ENCODE peak calls at places on chromosomes 6 and 20, in six cellular contexts. One of them, this sample, is unnamed.

GRCh38 chr20:38651562-38651961 is 50.0 kb downstream of the ARHGAP40 start:
- DNase-seq in stomach: no peak
- DNase-seq in tibial nerve: no peak
- DNase-seq in HCT116: no peak
- DNase-seq in ovary: no peak
- DNase-seq in heart left ventricle: no peak
- DNase-seq in this sample: no peak

GRCh38 chr6:133645000-133645619 is 243.8 kb upstream of the TCF21 start:
- DNase-seq in stomach: no peak
- DNase-seq in tibial nerve: no peak
- DNase-seq in HCT116: no peak
- DNase-seq in ovary: peak
- DNase-seq in heart left ventricle: no peak
- DNase-seq in this sample: no peak

GRCh38 chr6:159075506-159076100 is 30.8 kb upstream of the TAGAP start:
- DNase-seq in stomach: no peak
- DNase-seq in tibial nerve: peak
- DNase-seq in HCT116: no peak
- DNase-seq in ovary: no peak
- DNase-seq in heart left ventricle: peak
- DNase-seq in this sample: no peak

GRCh38 chr6:151399679-151400078 is 8.3 kb upstream of the ZBTB2 start:
- DNase-seq in stomach: no peak
- DNase-seq in tibial nerve: no peak
- DNase-seq in HCT116: no peak
- DNase-seq in ovary: no peak
- DNase-seq in heart left ventricle: no peak
- DNase-seq in this sample: no peak

GRCh38 chr20:11076434-11076833 is 402.6 kb upstream of the JAG1 start:
- DNase-seq in stomach: no peak
- DNase-seq in tibial nerve: no peak
- DNase-seq in HCT116: no peak
- DNase-seq in ovary: no peak
- DNase-seq in heart left ventricle: no peak
- DNase-seq in this sample: no peak

GRCh38 chr6:76774750-76775396 is 688.4 kb downstream of the HTR1B start:
- DNase-seq in stomach: peak
- DNase-seq in tibial nerve: no peak
- DNase-seq in HCT116: no peak
- DNase-seq in ovary: peak
- DNase-seq in heart left ventricle: peak
- DNase-seq in this sample: peak

GRCh38 chr6:124882580-124883393 is 79.5 kb upstream of the RNF217 start:
- DNase-seq in stomach: no peak
- DNase-seq in tibial nerve: no peak
- DNase-seq in HCT116: no peak
- DNase-seq in ovary: no peak
- DNase-seq in heart left ventricle: no peak
- DNase-seq in this sample: peak

GRCh38 chr6:23656257-23656731 is 469.7 kb upstream of the NRSN1 start:
- DNase-seq in stomach: no peak
- DNase-seq in tibial nerve: no peak
- DNase-seq in HCT116: no peak
- DNase-seq in ovary: no peak
- DNase-seq in heart left ventricle: no peak
- DNase-seq in this sample: no peak

GRCh38 chr6:130453230-130453629 is 87.4 kb downstream of the TMEM200A start:
- DNase-seq in stomach: no peak
- DNase-seq in tibial nerve: no peak
- DNase-seq in HCT116: no peak
- DNase-seq in ovary: no peak
- DNase-seq in heart left ventricle: no peak
- DNase-seq in this sample: no peak

GRCh38 chr6:35512740-35513139 is at the start of gene TULP1:
- DNase-seq in stomach: no peak
- DNase-seq in tibial nerve: no peak
- DNase-seq in HCT116: no peak
- DNase-seq in ovary: no peak
- DNase-seq in heart left ventricle: no peak
- DNase-seq in this sample: no peak
- H3K4me3 ChIP-seq in stomach: peak
- H3K4me3 ChIP-seq in tibial nerve: no peak
- H3K4me3 ChIP-seq in HCT116: no peak
- H3K4me3 ChIP-seq in ovary: peak
- H3K4me3 ChIP-seq in heart left ventricle: peak
- H3K4me3 ChIP-seq in this sample: no peak

GRCh38 chr6:33142501-33142900 is 49.8 kb downstream of the COL11A2 start:
- DNase-seq in stomach: no peak
- DNase-seq in tibial nerve: no peak
- DNase-seq in HCT116: no peak
- DNase-seq in ovary: no peak
- DNase-seq in heart left ventricle: no peak
- DNase-seq in this sample: no peak
- H3K27ac ChIP-seq in stomach: no peak
- H3K27ac ChIP-seq in tibial nerve: no peak
- H3K27ac ChIP-seq in HCT116: no peak
- H3K27ac ChIP-seq in ovary: no peak
- H3K27ac ChIP-seq in heart left ventricle: no peak
- H3K27ac ChIP-seq in this sample: no peak

DNA sequence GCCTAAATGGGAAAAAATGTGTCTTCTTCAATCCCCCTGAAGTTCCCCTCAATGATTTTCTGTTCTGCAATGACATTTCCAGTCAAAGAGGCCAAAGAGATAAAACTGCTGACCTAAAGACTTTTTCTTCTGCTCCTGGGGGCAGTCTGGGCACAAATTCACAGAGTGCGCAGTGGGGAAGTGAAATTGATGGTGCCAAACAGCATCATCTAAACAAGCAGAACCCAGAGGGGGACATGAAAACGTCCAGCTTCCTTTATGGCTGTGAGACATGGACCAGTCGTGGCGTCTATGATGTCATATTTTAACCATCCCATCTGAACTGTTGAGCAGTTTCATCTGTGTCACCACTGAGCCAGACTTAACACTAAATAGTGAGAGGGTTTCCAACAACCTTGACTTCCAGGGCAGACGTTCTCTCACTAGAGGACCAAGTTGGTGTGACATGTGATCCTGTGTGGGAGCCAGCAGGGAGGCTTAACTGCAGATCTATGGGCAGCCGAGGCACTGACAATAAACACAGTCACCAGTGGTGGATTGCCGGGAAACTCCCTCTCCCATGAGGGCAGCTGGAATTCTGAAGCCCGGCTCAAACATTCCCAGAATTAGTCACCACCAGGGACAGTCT is 12.4 kb downstream of the SCML4 start:
- DNase-seq in stomach: no peak
- DNase-seq in tibial nerve: no peak
- DNase-seq in HCT116: no peak
- DNase-seq in ovary: no peak
- DNase-seq in heart left ventricle: no peak
- DNase-seq in this sample: no peak
- TF ChIP-seq POLR2A in stomach: no peak
- TF ChIP-seq POLR2A in tibial nerve: no peak
- TF ChIP-seq POLR2A in HCT116: no peak
- TF ChIP-seq POLR2A in ovary: no peak
- TF ChIP-seq POLR2A in heart left ventricle: no peak
- TF ChIP-seq POLR2A in this sample: no peak

GRCh38 chr6:141491684-141492083 is 641.0 kb upstream of the GJE1 start:
- DNase-seq in stomach: no peak
- DNase-seq in tibial nerve: no peak
- DNase-seq in HCT116: no peak
- DNase-seq in ovary: no peak
- DNase-seq in heart left ventricle: no peak
- DNase-seq in this sample: no peak

GRCh38 chr6:141484726-141485125 is 648.0 kb upstream of the GJE1 start:
- DNase-seq in stomach: no peak
- DNase-seq in tibial nerve: no peak
- DNase-seq in HCT116: no peak
- DNase-seq in ovary: no peak
- DNase-seq in heart left ventricle: no peak
- DNase-seq in this sample: no peak

GRCh38 chr6:141490982-141491381 is 641.7 kb upstream of the GJE1 start:
- DNase-seq in stomach: no peak
- DNase-seq in tibial nerve: no peak
- DNase-seq in HCT116: no peak
- DNase-seq in ovary: no peak
- DNase-seq in heart left ventricle: no peak
- DNase-seq in this sample: no peak

GRCh38 chr6:141486942-141487341 is 645.8 kb upstream of the GJE1 start:
- DNase-seq in stomach: no peak
- DNase-seq in tibial nerve: no peak
- DNase-seq in HCT116: no peak
- DNase-seq in ovary: no peak
- DNase-seq in heart left ventricle: no peak
- DNase-seq in this sample: no peak

GRCh38 chr6:141488466-141488865 is 644.3 kb upstream of the GJE1 start:
- DNase-seq in stomach: no peak
- DNase-seq in tibial nerve: no peak
- DNase-seq in HCT116: no peak
- DNase-seq in ovary: no peak
- DNase-seq in heart left ventricle: no peak
- DNase-seq in this sample: peak
- H3K4me3 ChIP-seq in stomach: no peak
- H3K4me3 ChIP-seq in tibial nerve: no peak
- H3K4me3 ChIP-seq in HCT116: no peak
- H3K4me3 ChIP-seq in ovary: no peak
- H3K4me3 ChIP-seq in heart left ventricle: no peak
- H3K4me3 ChIP-seq in this sample: no peak

DNA sequence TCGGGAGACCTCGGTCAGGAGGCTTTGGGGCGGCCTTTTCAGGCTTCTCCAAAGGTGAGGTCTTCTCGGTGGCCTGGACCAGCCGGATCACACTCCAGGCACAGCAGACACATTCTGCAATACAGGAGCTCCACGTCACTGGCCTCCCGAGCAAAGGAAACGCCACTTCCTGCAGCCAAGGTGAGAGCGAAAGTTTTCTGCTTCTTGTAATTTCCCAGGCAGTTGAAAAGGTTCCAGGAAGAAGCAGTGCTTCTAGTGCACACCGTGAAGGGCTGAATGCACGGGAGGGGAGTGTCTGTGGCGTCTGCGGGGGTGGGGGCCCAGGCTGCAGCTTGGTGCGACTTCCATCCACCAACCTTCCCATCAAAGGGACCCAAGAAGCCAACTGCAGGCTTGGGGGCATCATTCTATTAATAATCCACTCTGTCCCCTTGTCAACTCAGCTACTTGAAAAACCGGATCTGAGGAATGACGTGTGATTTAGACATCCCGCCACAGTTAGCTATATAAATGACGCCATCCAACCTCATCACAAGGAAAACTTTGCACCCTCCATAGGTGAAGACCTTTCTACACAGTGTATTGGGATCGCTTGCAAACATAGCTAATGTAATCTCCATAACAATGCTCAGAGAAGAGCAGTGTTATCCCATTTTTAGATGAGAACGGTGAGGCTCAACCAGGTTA is 61.1 kb downstream of the NFATC2 start:
- DNase-seq in stomach: no peak
- DNase-seq in tibial nerve: no peak
- DNase-seq in HCT116: no peak
- DNase-seq in ovary: no peak
- DNase-seq in heart left ventricle: no peak
- DNase-seq in this sample: no peak
- H3K27ac ChIP-seq in stomach: no peak
- H3K27ac ChIP-seq in tibial nerve: no peak
- H3K27ac ChIP-seq in HCT116: no peak
- H3K27ac ChIP-seq in ovary: no peak
- H3K27ac ChIP-seq in heart left ventricle: no peak
- H3K27ac ChIP-seq in this sample: no peak

GRCh38 chr6:26207248-26207801 is 120.1 kb downstream of the HFE start:
- DNase-seq in stomach: no peak
- DNase-seq in tibial nerve: no peak
- DNase-seq in HCT116: no peak
- DNase-seq in ovary: no peak
- DNase-seq in heart left ventricle: no peak
- DNase-seq in this sample: no peak

GRCh38 chr6:26202811-26203583 is 115.8 kb downstream of the HFE start:
- DNase-seq in stomach: no peak
- DNase-seq in tibial nerve: no peak
- DNase-seq in HCT116: no peak
- DNase-seq in ovary: no peak
- DNase-seq in heart left ventricle: no peak
- DNase-seq in this sample: no peak

GRCh38 chr6:26204332-26205160 is 117.3 kb downstream of the HFE start:
- DNase-seq in stomach: peak
- DNase-seq in tibial nerve: peak
- DNase-seq in HCT116: peak
- DNase-seq in ovary: peak
- DNase-seq in heart left ventricle: peak
- DNase-seq in this sample: peak

GRCh38 chr6:26205625-26206574 is 118.7 kb downstream of the HFE start:
- DNase-seq in stomach: no peak
- DNase-seq in tibial nerve: no peak
- DNase-seq in HCT116: peak
- DNase-seq in ovary: no peak
- DNase-seq in heart left ventricle: no peak
- DNase-seq in this sample: peak

GRCh38 chr6:26205161-26205624 is 118.0 kb downstream of the HFE start:
- DNase-seq in stomach: peak
- DNase-seq in tibial nerve: no peak
- DNase-seq in HCT116: peak
- DNase-seq in ovary: peak
- DNase-seq in heart left ventricle: peak
- DNase-seq in this sample: peak
- TF ChIP-seq POLR2A in stomach: no peak
- TF ChIP-seq POLR2A in tibial nerve: peak
- TF ChIP-seq POLR2A in HCT116: no peak
- TF ChIP-seq POLR2A in ovary: no peak
- TF ChIP-seq POLR2A in heart left ventricle: no peak
- TF ChIP-seq POLR2A in this sample: no peak

GRCh38 chr20:47501483-47502270 is at the start of gene NCOA3:
- DNase-seq in stomach: peak
- DNase-seq in tibial nerve: peak
- DNase-seq in HCT116: peak
- DNase-seq in ovary: peak
- DNase-seq in heart left ventricle: peak
- DNase-seq in this sample: peak

GRCh38 chr20:47499053-47499452 is 2.6 kb upstream of the NCOA3 start:
- DNase-seq in stomach: no peak
- DNase-seq in tibial nerve: no peak
- DNase-seq in HCT116: no peak
- DNase-seq in ovary: no peak
- DNase-seq in heart left ventricle: no peak
- DNase-seq in this sample: no peak

GRCh38 chr20:47502271-47502730 is 614 bp downstream of the NCOA3 start:
- DNase-seq in stomach: no peak
- DNase-seq in tibial nerve: no peak
- DNase-seq in HCT116: no peak
- DNase-seq in ovary: peak
- DNase-seq in heart left ventricle: no peak
- DNase-seq in this sample: no peak

GRCh38 chr20:47501117-47501482 is 587 bp upstream of the NCOA3 start:
- DNase-seq in stomach: no peak
- DNase-seq in tibial nerve: no peak
- DNase-seq in HCT116: no peak
- DNase-seq in ovary: no peak
- DNase-seq in heart left ventricle: no peak
- DNase-seq in this sample: no peak

DNA sequence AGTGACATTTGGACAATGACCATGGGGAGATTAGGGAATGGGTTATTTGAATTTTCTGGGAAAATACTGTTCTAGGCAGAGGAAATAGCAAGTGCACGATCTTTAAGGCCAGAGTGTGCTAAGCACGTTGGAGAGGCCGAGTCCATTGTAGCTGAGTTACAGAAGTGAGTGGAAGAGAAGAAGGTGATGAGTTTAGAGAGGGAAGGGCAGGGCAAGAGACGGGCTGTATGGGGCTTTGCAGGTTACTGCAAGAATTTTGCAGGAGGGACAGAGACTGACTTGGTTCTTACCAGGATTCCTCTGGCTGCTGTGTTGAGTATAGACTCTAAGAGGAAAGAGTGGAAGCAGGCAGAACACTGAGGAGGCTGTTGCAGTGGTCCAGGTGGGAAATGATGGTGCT is 1.1 kb upstream of the NCOA3 start:
- DNase-seq in stomach: no peak
- DNase-seq in tibial nerve: no peak
- DNase-seq in HCT116: no peak
- DNase-seq in ovary: no peak
- DNase-seq in heart left ventricle: no peak
- DNase-seq in this sample: no peak
- H3K4me3 ChIP-seq in stomach: no peak
- H3K4me3 ChIP-seq in tibial nerve: no peak
- H3K4me3 ChIP-seq in HCT116: peak
- H3K4me3 ChIP-seq in ovary: no peak
- H3K4me3 ChIP-seq in heart left ventricle: no peak
- H3K4me3 ChIP-seq in this sample: no peak

This sample was measured in endothelial cell of umbilical vein.